ENCODE peak calls at places on chromosomes 5 and 9, in five cellular contexts. N is CD8-positive, alpha-beta memory T cell; B is NCI-H2029 treated with DMSO at 0.1 percent for 48 hours; V is AG08396; K is GM13976. I is an unnamed sample.

GRCh38 chr9:111050819-111051218 is 12.5 kb upstream of the LPAR1 start:
- DNase-seq in N (no peak), B (no peak), V (no peak), K (no peak), I (no peak)

GRCh38 chr9:100600511-100601079 is 22.7 kb downstream of the CAVIN4 start:
- DNase-seq in N (no peak), B (no peak), V (no peak), K (no peak), I (no peak)

GRCh38 chr5:131983244-131983771 is 28.1 kb downstream of the ACSL6 start:
- DNase-seq in N (no peak), B (no peak), V (no peak), K (no peak), I (no peak)

GRCh38 chr9:13491493-13492424 is 212.3 kb upstream of the MPDZ start:
- DNase-seq in N (no peak), B (no peak), V (no peak), K (no peak), I (no peak)

GRCh38 chr9:95494416-95495371 is 22.1 kb downstream of the PTCH1 start:
- DNase-seq in N (peak), B (peak), V (peak), K (peak), I (no peak)

GRCh38 chr9:130333041-130334040 is 67.8 kb downstream of the HMCN2 start:
- DNase-seq in N (no peak), B (no peak), V (no peak), K (no peak), I (no peak)

GRCh38 chr5:109708813-109709212 is 19.1 kb downstream of the MAN2A1 start:
- DNase-seq in N (no peak), B (no peak), V (no peak), K (no peak), I (no peak)

GRCh38 chr9:134026561-134026960 is 1.3 kb downstream of the BRD3OS start:
- DNase-seq in N (no peak), B (no peak), V (no peak), K (no peak), I (no peak)

GRCh38 chr9:98765276-98765675 is 31.1 kb downstream of the ANKS6 start:
- DNase-seq in N (no peak), B (no peak), V (no peak), K (no peak), I (no peak)

GRCh38 chr5:155092318-155092717 is 78.8 kb downstream of the KIF4B start:
- DNase-seq in N (no peak), B (no peak), V (no peak), K (no peak), I (no peak)

GRCh38 chr5:116370149-116370548 is 204.5 kb downstream of the SEMA6A start:
- DNase-seq in N (no peak), B (no peak), V (no peak), K (no peak), I (no peak)

GRCh38 chr9:6978591-6978990 is 220.8 kb downstream of the KDM4C start:
- DNase-seq in N (no peak), B (no peak), V (no peak), K (no peak), I (no peak)